ENCODE peak calls at places on chromosomes 12 and 14, in five cellular contexts. N is ACHN; A is KG1; B is stimulated activated CD8-positive, alpha-beta memory T cell treated with anti-CD3 and anti-CD28 coated beads, Interleukin-2, amount 100 ng/mL, for 48 hours; F is choroid plexus epithelial cell. W is an unnamed sample.

GRCh38 chr14:101980700-101981099 is 16.3 kb downstream of the DYNC1H1 start:
- DNase-seq in A (no peak), N (peak; percentile 90), F (peak; percentile 99), B (no peak), W (peak; percentile 21)

GRCh38 chr12:98162906-98163678 is 352.3 kb upstream of the TMPO start:
- DNase-seq in B (no peak), F (no peak), A (no peak), N (no peak), W (no peak)

GRCh38 chr14:51041117-51041531 is 53.8 kb downstream of the TRIM9 start:
- DNase-seq in F (no peak), A (no peak), B (no peak), N (no peak), W (no peak)

GRCh38 chr14:51607677-51608076 is 44.0 kb upstream of the FRMD6 start:
- DNase-seq in A (no peak), N (no peak), B (no peak), F (peak; percentile 76), W (no peak)

GRCh38 chr12:88453323-88453722 is 126.9 kb downstream of the KITLG start:
- DNase-seq in N (no peak), A (no peak), B (no peak), F (peak; percentile 41), W (no peak)

GRCh38 chr12:17438141-17438540 is 651.9 kb downstream of the RERGL start:
- DNase-seq in B (no peak), A (no peak), N (no peak), F (no peak), W (peak; percentile 90)

GRCh38 chr14:22122227-22123187 is 448.9 kb upstream of the OR4E1 start:
- DNase-seq in F (peak; percentile 30), N (peak; percentile 20), B (no peak), A (no peak), W (peak; percentile 26)

GRCh38 chr14:35390577-35391387 is 13.8 kb downstream of the NFKBIA start:
- DNase-seq in F (peak; percentile 47), A (no peak), B (no peak), N (no peak), W (peak; percentile 80)

GRCh38 chr14:50061664-50062437 is 54.5 kb downstream of the VCPKMT start:
- DNase-seq in B (no peak), N (peak; percentile 44), F (peak; percentile 43), A (peak; percentile 40), W (peak; percentile 54)

GRCh38 chr12:13250416-13250815 is 53.9 kb downstream of the EMP1 start:
- DNase-seq in N (peak; percentile 21), A (no peak), B (no peak), F (peak; percentile 31), W (no peak)

GRCh38 chr12:106840217-106840616 is 65.7 kb downstream of the RIC8B start:
- DNase-seq in N (peak; percentile 79), F (peak; percentile 74), A (no peak), B (no peak), W (peak; percentile 90)

GRCh38 chr14:26685401-26685800 is 87.6 kb upstream of the NOVA1 start:
- DNase-seq in F (no peak), N (no peak), B (no peak), A (no peak), W (no peak)

GRCh38 chr12:52611080-52611468 is 7.3 kb downstream of the KRT73 start:
- DNase-seq in B (no peak), A (no peak), N (no peak), F (no peak), W (no peak)

GRCh38 chr12:17971850-17972249 is 118.1 kb downstream of the RERGL start:
- DNase-seq in N (peak; percentile 41), B (no peak), A (no peak), F (no peak), W (no peak)

GRCh38 chr14:22143360-22143759 is 445.7 kb downstream of the DAD1 start:
- DNase-seq in A (no peak), N (no peak), B (no peak), F (no peak), W (no peak)

GRCh38 chr14:75334191-75335051 is 55.8 kb downstream of the FOS start:
- DNase-seq in A (peak; percentile 75), N (no peak), B (no peak), F (peak; percentile 22), W (no peak)

GRCh38 chr14:29077916-29078315 is 311.3 kb downstream of the FOXG1 start:
- DNase-seq in B (no peak), A (no peak), N (no peak), F (no peak), W (no peak)

GRCh38 chr14:31508140-31508539 is 20.3 kb upstream of the GPR33 start:
- DNase-seq in N (no peak), B (no peak), F (no peak), A (no peak), W (peak; percentile 1)

GRCh38 chr12:30437616-30438015 is 258.1 kb downstream of the IPO8 start:
- DNase-seq in N (no peak), B (no peak), A (no peak), F (no peak), W (no peak)

GRCh38 chr14:74695406-74695805 is 17.5 kb downstream of the AREL1 start:
- DNase-seq in F (no peak), B (no peak), A (no peak), N (no peak), W (no peak)

GRCh38 chr14:76514599-76514998 is 138.7 kb downstream of the ESRRB start:
- DNase-seq in A (peak; percentile 6), N (no peak), F (peak; percentile 11), B (no peak), W (peak; percentile 89)

GRCh38 chr12:52009081-52009751 is 2.5 kb downstream of the TAMALIN start:
- DNase-seq in A (no peak), B (no peak), F (no peak), N (no peak), W (no peak)

GRCh38 chr12:106918746-106919145 is 37.0 kb upstream of the TMEM263 start:
- DNase-seq in F (peak; percentile 59), B (no peak), N (peak; percentile 47), A (no peak), W (peak; percentile 62)

GRCh38 chr14:93858896-93859295 is 68.2 kb upstream of the FAM181A start:
- DNase-seq in N (no peak), F (no peak), A (no peak), B (no peak), W (no peak)

GRCh38 chr12:90102957-90103652 is 394.5 kb upstream of the ATP2B1 start:
- DNase-seq in N (peak; percentile 54), B (no peak), F (peak; percentile 77), A (peak; percentile 8), W (peak; percentile 56)